ENCODE peak calls at places on chromosomes 16 and 17, in six cellular contexts. R is EH, M is AG08396, G is right cardiac atrium, N is heart left ventricle, E is astrocyte of the spinal cord. L is an unnamed sample.
A peak's percentile ranks its signal among the peaks of the same experiment; 100 is the strongest.

GRCh38 chr17:29546085-29546484 is 20.8 kb downstream of the ABHD15 start:
- DNase-seq in G (no peak), E (no peak), R (no peak), N (no peak), M (no peak), L (no peak)

GRCh38 chr16:71230122-71230845 is at the start of gene HYDIN:
- DNase-seq in E (peak; percentile 24), R (peak; percentile 54), G (peak; percentile 60), N (peak; percentile 28), M (peak; percentile 58), L (peak; percentile 61)

GRCh38 chr17:4807534-4808377 is 804 bp downstream of the PLD2 start:
- DNase-seq in R (peak; percentile 24), G (peak; percentile 69), N (no peak), E (no peak), M (no peak), L (no peak)

GRCh38 chr16:17567455-17567854 is 96.7 kb upstream of the XYLT1 start:
- DNase-seq in M (no peak), E (no peak), G (no peak), R (peak; percentile 37), N (no peak), L (no peak)

GRCh38 chr16:83794874-83795273 is 12.9 kb upstream of the HSBP1 start:
- DNase-seq in R (no peak), M (no peak), G (no peak), N (no peak), E (no peak), L (no peak)

GRCh38 chr16:25366078-25366477 is 108.4 kb upstream of the ZKSCAN2 start:
- DNase-seq in M (no peak), E (no peak), N (no peak), R (no peak), G (no peak), L (no peak)

GRCh38 chr16:66443269-66443652 is 16.2 kb downstream of the BEAN1 start:
- DNase-seq in N (no peak), E (no peak), M (no peak), R (no peak), G (no peak), L (no peak)

GRCh38 chr16:3564130-3564888 is 12.9 kb downstream of the NLRC3 start:
- DNase-seq in R (no peak), G (no peak), N (no peak), M (no peak), E (no peak), L (no peak)

GRCh38 chr16:79498928-79499327 is 101.6 kb downstream of the MAF start:
- DNase-seq in M (no peak), R (no peak), G (no peak), E (no peak), N (no peak), L (no peak)

GRCh38 chr17:67836205-67836987 is 11.1 kb downstream of the BPTF start:
- DNase-seq in G (no peak), R (peak; percentile 88), M (no peak), N (no peak), E (peak; percentile 54), L (no peak)

GRCh38 chr17:1228752-1229353 is 41.4 kb upstream of the BHLHA9 start:
- DNase-seq in N (no peak), G (no peak), M (no peak), R (no peak), E (no peak), L (peak; percentile 60)